ENCODE peak calls at places on chromosomes 4 and X, in nine cellular contexts. F is breast epithelium, P is ovary, G is IMR-90, O is uterus, M is mammary epithelial cell, I is cardiac muscle cell, A is MM.1S, T is NT2/D1. J is an unnamed sample. For H3K9me3 and H3K27me3, the result is how much of the 10 kb centered on the place peaks cover.

GRCh38 chrX:115364625-115365024 is 75.1 kb downstream of the LUZP4 start:
- DNase-seq in F (no peak), P (no peak), G (peak), O (no peak), M (no peak), I (no peak), A (no peak), T (no peak), J (no peak)

GRCh38 chr4:114782842-114783595 is 184.4 kb downstream of the UGT8 start:
- DNase-seq in F (no peak), P (no peak), G (no peak), O (no peak), M (no peak), I (peak), A (no peak), T (peak), J (no peak)

GRCh38 chr4:91636083-91636482 is 667.7 kb upstream of the GRID2 start:
- DNase-seq in F (no peak), P (no peak), G (no peak), O (no peak), M (no peak), I (no peak), A (no peak), T (no peak), J (no peak)

GRCh38 chrX:150688911-150689451 is 4.2 kb upstream of the MTMR1 start:
- DNase-seq in F (no peak), P (no peak), G (peak), O (no peak), M (peak), I (no peak), A (no peak), T (peak), J (peak)

GRCh38 chr4:6461301-6462165 is 10.9 kb downstream of the PPP2R2C start:
- DNase-seq in F (no peak), P (no peak), G (peak), O (no peak), M (no peak), I (no peak), A (no peak), T (no peak), J (no peak)

GRCh38 chr4:139887962-139888735 is 222.5 kb downstream of the MGST2 start:
- DNase-seq in F (peak), P (no peak), G (no peak), O (no peak), M (peak), I (no peak), A (no peak), T (no peak), J (no peak)

GRCh38 chrX:47148946-47149345 is 3.9 kb downstream of the RBM10 start:
- DNase-seq in F (no peak), P (no peak), G (no peak), O (no peak), M (no peak), I (no peak), A (no peak), T (no peak), J (no peak)

GRCh38 chr4:10002278-10002677 is 19.0 kb downstream of the SLC2A9 start:
- DNase-seq in F (no peak), P (no peak), G (no peak), O (no peak), M (no peak), I (no peak), A (no peak), T (no peak), J (no peak)

GRCh38 chr4:33065749-33066148 is 2345.6 kb downstream of the PCDH7 start:
- DNase-seq in F (no peak), P (no peak), G (no peak), O (no peak), M (no peak), I (no peak), A (no peak), T (no peak), J (no peak)

GRCh38 chr4:1410491-1411325 is 4.5 kb upstream of the NKX1-1 start:
- DNase-seq in F (peak), P (peak), G (peak), O (no peak), M (peak), I (peak), A (peak), T (peak), J (peak)

GRCh38 chr4:165079476-165079875 is 25.8 kb downstream of the TRIM75 start:
- DNase-seq in F (no peak), P (no peak), G (peak), O (no peak), M (peak), I (peak), A (peak), T (no peak), J (no peak)

GRCh38 chrX:37871626-37872302 is 24.4 kb upstream of the DYNLT3 start:
- DNase-seq in F (no peak), P (no peak), G (peak), O (no peak), M (peak), I (no peak), A (no peak), T (no peak), J (peak)

GRCh38 chrX:44873415-44874270 is 655 bp downstream of the KDM6A start:
- DNase-seq in F (peak), P (peak), G (peak), O (peak), M (peak), I (peak), A (peak), T (no peak), J (peak)

GRCh38 chrX:67426946-67427345 is 116.9 kb upstream of the AR start:
- DNase-seq in F (no peak), P (no peak), G (no peak), O (no peak), M (no peak), I (no peak), A (no peak), T (peak), J (no peak)

DNA sequence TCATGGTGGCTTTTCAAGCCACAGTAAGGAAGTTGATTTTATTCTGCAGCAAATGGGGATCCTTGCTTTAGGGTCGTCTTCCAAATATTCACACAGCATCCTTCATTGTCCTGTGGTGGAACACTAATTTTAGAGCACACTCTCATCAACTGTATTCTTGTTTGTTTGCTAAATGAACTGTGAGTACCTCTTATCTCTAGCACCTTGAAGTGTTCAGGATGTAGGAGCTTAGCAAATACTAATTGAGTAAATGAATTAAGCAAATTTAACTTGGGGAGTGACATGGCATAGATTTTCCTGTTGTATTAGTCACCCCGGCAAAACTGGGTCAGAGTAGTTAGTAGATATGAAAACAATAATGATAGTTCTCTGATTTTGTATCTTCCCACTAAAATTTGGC is 156.9 kb downstream of the UBE2NL start:
- DNase-seq in F (no peak), P (no peak), G (no peak), O (no peak), M (no peak), I (no peak), A (no peak), T (no peak), J (no peak)
- H3K9me3 ChIP-seq in F (under half), P (under half), G (under half), O (under half), M (under half), I (under half), A (under half), T (under half), J (under half)

GRCh38 chr4:95546866-95547707 is 1.7 kb downstream of the UNC5C start:
- DNase-seq in F (no peak), P (no peak), G (no peak), O (no peak), M (peak), I (peak), A (no peak), T (no peak), J (no peak)

GRCh38 chr4:95549246-95550138 is 719 bp upstream of the UNC5C start:
- DNase-seq in F (peak), P (peak), G (peak), O (peak), M (peak), I (peak), A (no peak), T (no peak), J (no peak)

GRCh38 chr4:95546236-95546635 is 2.5 kb downstream of the UNC5C start:
- DNase-seq in F (no peak), P (no peak), G (no peak), O (no peak), M (peak), I (no peak), A (no peak), T (no peak), J (no peak)

GRCh38 chr4:95548738-95549245 is at the start of gene UNC5C:
- DNase-seq in F (peak), P (peak), G (no peak), O (peak), M (peak), I (peak), A (no peak), T (no peak), J (no peak)

DNA sequence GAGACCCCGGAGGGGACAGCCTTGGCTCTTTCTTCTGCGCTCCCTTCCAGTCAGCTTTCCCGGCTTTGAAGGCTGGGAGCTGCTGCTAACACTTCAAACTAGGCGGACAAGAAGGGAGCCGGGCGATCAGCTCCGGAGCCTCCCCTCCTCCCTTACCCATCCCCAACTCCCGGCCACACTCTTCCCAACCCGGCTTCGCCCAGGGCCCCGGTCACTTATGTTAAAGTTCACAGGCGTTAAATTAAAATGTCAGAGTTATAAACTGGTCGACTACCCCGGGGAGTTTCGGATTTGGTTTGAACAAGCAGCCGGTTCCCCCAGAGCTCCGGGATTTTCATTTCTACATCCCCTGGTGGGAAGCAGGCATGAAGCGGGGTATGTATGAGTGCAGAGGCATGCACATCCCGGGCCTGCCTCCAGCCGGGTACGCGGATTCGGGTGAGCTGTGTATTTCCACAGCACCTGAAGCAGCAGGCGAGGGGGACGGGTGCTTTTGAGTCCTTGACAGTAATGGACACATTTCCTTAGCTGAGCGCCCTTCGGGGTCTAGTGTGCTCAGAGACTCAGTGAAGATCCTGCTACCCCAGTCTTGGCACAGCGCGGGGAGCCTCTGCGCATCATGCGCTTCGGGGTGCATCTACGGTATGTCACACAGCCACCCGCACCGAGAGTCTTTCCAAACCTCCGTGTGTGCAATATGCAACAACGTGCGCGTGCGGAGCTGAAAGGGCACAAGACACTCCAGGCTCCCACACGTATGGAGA is 883 bp downstream of the UNC5C start:
- DNase-seq in F (no peak), P (peak), G (no peak), O (peak), M (peak), I (peak), A (no peak), T (no peak), J (no peak)
- H3K27me3 ChIP-seq in F (under half), P (under half), G (under half), O (under half), M (under half), I (under half), A (under half), T (half or more), J (under half)

GRCh38 chrX:32937043-32937442 is 274.3 kb downstream of the DMD start:
- DNase-seq in F (no peak), P (no peak), G (no peak), O (no peak), M (no peak), I (peak), A (no peak), T (no peak), J (no peak)

GRCh38 chrX:32929040-32929439 is 282.3 kb downstream of the DMD start:
- DNase-seq in F (no peak), P (no peak), G (no peak), O (no peak), M (no peak), I (no peak), A (no peak), T (no peak), J (no peak)

GRCh38 chrX:32933548-32933947 is 277.8 kb downstream of the DMD start:
- DNase-seq in F (no peak), P (no peak), G (no peak), O (no peak), M (no peak), I (peak), A (no peak), T (no peak), J (no peak)
- H3K9me3 ChIP-seq in F (under half), P (under half), G (under half), O (under half), M (under half), I (under half), A (under half), T (under half), J (under half)

GRCh38 chr4:183097251-183098079 is 1.6 kb upstream of the WWC2 start:
- DNase-seq in F (no peak), P (peak), G (no peak), O (peak), M (no peak), I (no peak), A (no peak), T (no peak), J (no peak)

GRCh38 chr4:183100298-183100599 is 1.2 kb downstream of the WWC2 start:
- DNase-seq in F (no peak), P (no peak), G (no peak), O (no peak), M (no peak), I (no peak), A (no peak), T (no peak), J (no peak)

GRCh38 chr4:183099537-183100297 is 660 bp downstream of the WWC2 start:
- DNase-seq in F (no peak), P (peak), G (no peak), O (peak), M (peak), I (peak), A (peak), T (no peak), J (peak)

GRCh38 chr4:183098080-183098722 is 856 bp upstream of the WWC2 start:
- DNase-seq in F (peak), P (peak), G (peak), O (peak), M (no peak), I (peak), A (peak), T (no peak), J (peak)

GRCh38 chr4:183098723-183099536 is at the start of gene WWC2:
- DNase-seq in F (peak), P (peak), G (peak), O (peak), M (peak), I (peak), A (peak), T (peak), J (peak)
- H3K27me3 ChIP-seq in F (under half), P (under half), G (under half), O (under half), M (under half), I (under half), A (under half), T (under half), J (under half)

J was measured in MG63.